ENCODE peak calls at places on chromosomes 3 and 15, in seven cellular contexts. T is neuronal stem cell; L is stimulated activated CD8-positive, alpha-beta memory T cell treated with anti-CD3 and anti-CD28 coated beads, Interleukin-12 subunit alpha, Interleukin-12 subunit beta, amount 100 ng/mL, for 1 hour; V is CD4-positive, alpha-beta memory T cell; B is AML-193; Z is heart right ventricle; R is fibroblast of pulmonary artery. X is an unnamed sample.

GRCh38 chr3:149367021-149367840 is 10.2 kb downstream of the TM4SF1 start:
- DNase-seq in Z (no peak), R (peak; percentile 71), B (no peak), V (no peak), L (no peak), T (no peak), X (peak; percentile 48)

GRCh38 chr3:183933160-183933559 is 48.5 kb upstream of the PARL start:
- DNase-seq in Z (no peak), B (no peak), R (no peak), V (no peak), L (no peak), T (no peak), X (no peak)

GRCh38 chr3:79558943-79559342 is 208.9 kb downstream of the ROBO1 start:
- DNase-seq in V (no peak), T (no peak), Z (no peak), R (no peak), B (no peak), L (no peak), X (no peak)

GRCh38 chr15:58249646-58250312 is 111.6 kb downstream of the AQP9 start:
- DNase-seq in T (no peak), V (peak; percentile 14), R (no peak), Z (no peak), B (no peak), L (no peak), X (no peak)

GRCh38 chr3:20066848-20067617 is 26.8 kb downstream of the KAT2B start:
- DNase-seq in V (no peak), Z (no peak), R (no peak), T (no peak), L (no peak), B (no peak), X (peak; percentile 59)

GRCh38 chr3:100709840-100710235 is 544 bp downstream of the TFG start:
- DNase-seq in L (peak; percentile 18), T (peak; percentile 66), Z (peak; percentile 18), B (no peak), V (peak; percentile 24), R (peak; percentile 40), X (no peak)

GRCh38 chr15:44136991-44137477 is 58.0 kb downstream of the FRMD5 start:
- DNase-seq in T (no peak), B (no peak), Z (no peak), R (no peak), L (no peak), V (no peak), X (no peak)

GRCh38 chr3:98763076-98763475 is at the start of gene ST3GAL6:
- DNase-seq in L (no peak), V (no peak), R (peak; percentile 84), Z (peak; percentile 48), B (peak; percentile 98), T (no peak), X (peak; percentile 58)

GRCh38 chr3:168100777-168101492 is 5.2 kb upstream of the GOLIM4 start:
- DNase-seq in T (no peak), L (no peak), R (no peak), B (no peak), Z (no peak), V (no peak), X (peak; percentile 44)

GRCh38 chr15:80587816-80588456 is 107.2 kb upstream of the ABHD17C start:
- DNase-seq in Z (no peak), V (no peak), T (no peak), L (no peak), R (peak; percentile 61), B (no peak), X (peak; percentile 58)

GRCh38 chr15:34213690-34214089 is 3.8 kb upstream of the KATNBL1 start:
- DNase-seq in R (no peak), Z (no peak), V (no peak), L (no peak), T (no peak), B (no peak), X (no peak)

GRCh38 chr3:192129586-192129985 is 597.8 kb downstream of the FGF12 start:
- DNase-seq in T (no peak), V (no peak), B (no peak), L (no peak), Z (no peak), R (no peak), X (no peak)

GRCh38 chr3:112304611-112305010 is 10.6 kb upstream of the SLC9C1 start:
- DNase-seq in R (peak; percentile 26), Z (no peak), B (no peak), V (no peak), T (no peak), L (no peak), X (peak; percentile 30)

GRCh38 chr15:100787567-100787941 is 92.1 kb upstream of the ALDH1A3 start:
- DNase-seq in B (no peak), V (no peak), L (no peak), T (no peak), Z (peak; percentile 1), R (no peak), X (no peak)

GRCh38 chr3:156892701-156893100 is 66.5 kb downstream of the LEKR1 start:
- DNase-seq in V (no peak), L (no peak), B (no peak), T (no peak), R (peak; percentile 33), Z (no peak), X (peak; percentile 23)

GRCh38 chr15:90960316-90961091 is 5.8 kb downstream of the RCCD1 start:
- DNase-seq in Z (no peak), V (no peak), R (no peak), L (no peak), B (no peak), T (no peak), X (no peak)

GRCh38 chr3:159854500-159855124 is 134.0 kb upstream of the IL12A start:
- DNase-seq in B (no peak), T (no peak), L (no peak), Z (no peak), R (peak; percentile 89), V (no peak), X (peak; percentile 88)

X was measured in fibroblast of the aortic adventitia.